ENCODE peak calls at places on chromosomes 4 and X, in seven cellular contexts. A is cardiac fibroblast, U is ovary, C is GM12865, L is foreskin keratinocyte, S is heart right ventricle, H is fibroblast of lung. M is an unnamed sample.

GRCh38 chrX:40104649-40105015 is 6.9 kb upstream of the BCOR start:
- DNase-seq in S (peak), H (peak), A (peak), U (peak), C (peak), L (no peak), M (peak)

GRCh38 chrX:46325312-46325877 is 219.8 kb downstream of the ZNF674 start:
- DNase-seq in C (no peak), U (no peak), H (peak), A (peak), S (no peak), L (peak), M (peak)

GRCh38 chr4:119286377-119287002 is 35.4 kb downstream of the FABP2 start:
- DNase-seq in S (no peak), U (no peak), L (no peak), H (peak), A (peak), C (peak), M (peak)

GRCh38 chr4:174154455-174154854 is 129.0 kb downstream of the FBXO8 start:
- DNase-seq in A (peak), L (peak), C (no peak), U (peak), S (no peak), H (peak), M (no peak)

GRCh38 chr4:140296335-140296753 is 77.1 kb upstream of the SCOC start:
- DNase-seq in C (no peak), A (peak), L (peak), U (peak), H (peak), S (peak), M (no peak)

GRCh38 chr4:17027495-17027894 is 129.1 kb upstream of the LDB2 start:
- DNase-seq in L (peak), H (peak), A (peak), S (no peak), C (no peak), U (no peak), M (no peak)

GRCh38 chr4:18938343-18939109 is 917.0 kb upstream of the LCORL start:
- DNase-seq in H (no peak), S (no peak), A (no peak), C (peak), L (no peak), U (no peak), M (no peak)

GRCh38 chr4:68076194-68076593 is 53.5 kb downstream of the TMPRSS11F start:
- DNase-seq in A (no peak), S (no peak), H (no peak), C (no peak), U (no peak), L (no peak), M (no peak)

GRCh38 chr4:150007512-150007911 is 70.7 kb upstream of the DCLK2 start:
- DNase-seq in H (no peak), A (peak), S (no peak), U (no peak), L (peak), C (no peak), M (no peak)

GRCh38 chr4:150010525-150011126 is 67.6 kb upstream of the DCLK2 start:
- DNase-seq in H (peak), A (peak), C (peak), U (peak), S (no peak), L (peak), M (peak)

GRCh38 chr4:150009533-150009932 is 68.7 kb upstream of the DCLK2 start:
- DNase-seq in H (peak), C (no peak), U (no peak), S (no peak), A (no peak), L (no peak), M (no peak)

GRCh38 chr4:150018257-150018656 is 60.0 kb upstream of the DCLK2 start:
- DNase-seq in H (no peak), C (no peak), A (no peak), L (no peak), S (no peak), U (no peak), M (no peak)

GRCh38 chr4:150012851-150013360 is 65.3 kb upstream of the DCLK2 start:
- DNase-seq in H (no peak), A (no peak), L (no peak), S (no peak), C (no peak), U (no peak), M (no peak)
- TF ChIP-seq CTCF in H (no peak), A (no peak), L (no peak), S (no peak), C (no peak), U (no peak), M (no peak)

DNA sequence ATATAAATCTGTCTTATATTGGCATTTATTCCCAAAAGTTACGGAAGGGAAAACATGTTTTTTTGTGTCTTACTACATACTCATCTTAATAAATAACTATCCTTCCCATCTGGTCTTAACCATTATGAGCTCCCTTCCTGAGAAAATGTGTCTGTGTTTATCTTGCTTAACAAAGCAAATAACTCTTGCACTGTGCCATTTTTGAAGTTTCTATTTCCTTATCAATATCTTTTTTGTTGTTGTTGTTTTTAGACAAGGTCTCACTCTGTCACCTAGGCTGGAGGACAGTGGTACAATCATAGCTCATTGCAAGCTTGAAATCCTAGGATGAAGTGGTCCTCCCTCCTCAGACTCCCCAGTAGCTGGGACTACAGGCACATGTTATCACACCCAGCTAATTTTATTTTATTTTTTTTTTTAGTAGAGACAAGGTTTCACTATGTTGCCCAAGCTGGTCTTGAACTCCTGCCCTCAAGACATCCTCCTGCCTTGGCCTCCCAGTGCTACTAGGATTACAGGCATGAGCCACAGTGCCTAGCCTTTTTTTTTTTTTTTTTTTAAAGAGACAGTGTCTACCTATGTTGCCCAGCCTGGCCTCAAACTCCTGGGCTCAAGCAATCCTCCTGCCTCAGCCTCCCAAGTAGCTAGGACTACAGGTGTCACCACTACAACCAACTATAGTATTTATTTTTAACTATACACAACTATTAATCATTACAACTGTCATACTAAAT is 36.9 kb downstream of the CNOT6L start:
- DNase-seq in A (no peak), C (no peak), H (no peak), U (no peak), S (no peak), L (no peak), M (no peak)
- TF ChIP-seq CTCF in A (no peak), C (no peak), H (no peak), U (no peak), S (no peak), L (no peak), M (no peak)

DNA sequence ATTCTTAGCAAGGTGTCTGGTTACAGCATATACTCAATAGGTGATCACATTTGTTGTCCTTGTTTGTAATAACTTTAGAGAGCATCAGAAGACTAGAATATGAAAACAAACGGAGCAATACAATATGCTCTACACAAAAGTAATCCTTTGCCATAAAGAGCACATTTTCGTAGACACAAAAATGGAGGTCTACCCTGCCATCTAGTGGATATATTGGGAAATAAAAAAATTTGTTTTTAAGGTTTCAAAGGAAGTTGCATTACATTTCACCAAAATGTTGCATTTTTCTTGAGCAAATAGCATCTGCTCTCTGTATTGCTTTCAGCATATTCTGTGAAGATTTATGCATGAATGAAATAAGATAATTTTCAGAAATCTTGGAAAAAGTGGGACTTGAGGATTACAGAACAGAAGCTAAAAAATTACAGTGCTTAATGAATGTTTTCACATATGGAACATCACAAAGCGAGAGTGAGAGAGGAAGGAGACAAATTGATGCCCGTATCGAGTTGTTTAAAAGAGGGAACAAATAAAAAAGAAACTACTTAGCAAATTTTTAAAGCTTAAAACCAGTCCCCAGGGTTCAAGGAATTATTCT is 390.2 kb downstream of the ANKRD50 start:
- DNase-seq in S (no peak), L (no peak), H (peak), U (no peak), C (peak), A (peak), M (no peak)
- TF ChIP-seq CTCF in S (peak), L (peak), H (peak), U (peak), C (peak), A (peak), M (peak)

DNA sequence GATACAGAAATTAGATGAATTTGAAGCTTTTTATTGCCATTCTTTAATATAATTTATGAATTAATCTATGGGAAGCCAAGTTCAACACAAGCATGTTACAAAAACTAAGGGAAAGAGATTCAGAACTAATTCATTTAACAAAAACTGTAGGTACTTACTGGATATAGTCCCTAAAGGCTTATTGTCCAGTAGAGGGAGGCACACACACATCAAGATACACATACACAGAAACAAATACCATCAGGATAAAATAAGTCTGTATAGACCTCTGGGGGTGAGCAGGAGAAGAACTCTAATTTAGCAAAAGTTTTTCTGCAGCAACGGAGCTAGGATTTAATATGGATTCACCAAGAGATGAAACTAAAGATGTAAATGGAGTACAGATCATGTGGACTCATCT is 83.0 kb upstream of the IL13RA1 start:
- DNase-seq in H (peak), C (peak), S (no peak), U (no peak), L (no peak), A (peak), M (no peak)
- TF ChIP-seq CTCF in H (peak), C (no peak), S (no peak), U (peak), L (peak), A (peak), M (no peak)

DNA sequence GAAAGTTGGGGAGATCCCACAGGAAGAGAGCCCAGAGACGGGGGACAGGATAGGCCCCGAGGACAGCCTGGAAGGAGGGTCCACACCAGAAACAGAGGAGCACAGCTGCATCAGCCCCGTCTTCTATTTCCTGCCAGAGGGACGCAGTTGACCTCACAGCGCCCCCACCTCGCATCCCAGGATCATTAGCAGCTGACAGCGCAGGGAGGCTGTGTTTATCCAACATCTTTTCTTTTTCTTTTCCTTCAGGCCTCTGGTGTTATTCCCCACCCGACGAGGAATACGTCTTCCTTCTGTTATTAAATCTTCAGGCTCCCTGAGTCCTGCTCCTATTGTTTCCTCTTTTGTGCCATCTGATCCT is 75.4 kb downstream of the DCHS2 start:
- DNase-seq in H (peak), C (peak), S (peak), L (no peak), U (peak), A (peak), M (no peak)
- TF ChIP-seq CTCF in H (no peak), C (no peak), S (no peak), L (peak), U (no peak), A (no peak), M (no peak)

GRCh38 chr4:87862236-87862635 is 29.5 kb downstream of the MEPE start:
- DNase-seq in U (no peak), L (no peak), C (no peak), H (no peak), A (no peak), S (no peak), M (no peak)

GRCh38 chr4:87865960-87866598 is 33.3 kb downstream of the MEPE start:
- DNase-seq in A (peak), L (no peak), H (peak), U (no peak), S (no peak), C (no peak), M (no peak)

GRCh38 chr4:87864321-87864720 is 31.6 kb downstream of the MEPE start:
- DNase-seq in L (no peak), A (no peak), U (no peak), H (no peak), S (no peak), C (no peak), M (no peak)

GRCh38 chr4:87865288-87865687 is 32.5 kb downstream of the MEPE start:
- DNase-seq in C (no peak), H (no peak), A (peak), U (no peak), S (no peak), L (no peak), M (no peak)

DNA sequence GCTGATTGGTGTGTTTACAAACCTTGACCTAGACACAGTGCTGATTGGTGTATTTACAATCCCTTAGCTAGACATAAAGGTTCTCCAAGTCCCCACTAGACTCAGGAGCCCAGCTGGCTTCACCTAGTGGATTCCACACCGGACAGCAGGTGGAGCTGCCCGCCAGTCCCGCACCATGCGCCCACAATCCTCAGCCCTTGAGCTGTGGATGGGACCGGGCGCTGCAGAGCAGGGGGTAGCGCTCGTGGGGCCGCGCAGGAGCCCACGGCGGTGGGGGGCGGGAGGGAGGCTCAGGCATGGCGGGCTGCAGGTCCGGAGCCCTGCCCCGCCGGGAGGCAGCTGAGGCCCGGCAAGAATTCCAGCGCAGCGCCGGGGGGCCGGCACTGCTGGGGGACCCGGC is 30.7 kb downstream of the MEPE start:
- DNase-seq in A (no peak), S (no peak), C (no peak), U (no peak), H (no peak), L (no peak), M (no peak)
- TF ChIP-seq CTCF in A (no peak), S (no peak), C (no peak), U (no peak), H (no peak), L (no peak), M (no peak)